ENCODE peak calls at places on chromosomes 3 and 15, in nine cellular contexts. J is GM20000; Z is PC-3; P is KBM-7; M is cortex of kidney; C is PC-9; R is progenitor cell of endocrine pancreas; H is stimulated activated CD4-positive, alpha-beta T cell treated with anti-CD3 and anti-CD28 coated beads, Interleukin-12 subunit alpha, Interleukin-12 subunit beta, amount 100 ng/mL, for 4 hours; X is occipital lobe. N is an unnamed sample.

GRCh38 chr15:70741677-70742293 is 21.6 kb downstream of the UACA start:
- DNase-seq in M (no peak), H (no peak), C (peak; percentile 80), Z (peak; percentile 77), J (no peak), X (no peak), R (no peak), P (peak; percentile 43), N (no peak)

GRCh38 chr3:108219336-108219735 is 2.9 kb downstream of the IFT57 start:
- DNase-seq in C (no peak), M (no peak), Z (no peak), H (no peak), R (no peak), J (peak; percentile 28), P (no peak), X (no peak), N (no peak)

GRCh38 chr3:14991818-14992612 is 44.6 kb downstream of the NR2C2 start:
- DNase-seq in X (no peak), Z (no peak), P (no peak), C (no peak), J (no peak), R (no peak), H (no peak), M (no peak), N (no peak)

GRCh38 chr3:183698760-183699159 is 1.2 kb downstream of the YEATS2 start:
- DNase-seq in H (no peak), C (no peak), R (no peak), M (no peak), P (peak; percentile 61), X (no peak), Z (peak; percentile 15), J (peak; percentile 44), N (no peak)

GRCh38 chr3:40450438-40450837 is 6.7 kb upstream of the RPL14 start:
- DNase-seq in Z (no peak), P (no peak), H (no peak), X (no peak), C (no peak), R (no peak), J (no peak), M (no peak), N (no peak)

GRCh38 chr15:69031013-69032001 is 16.8 kb downstream of the NOX5 start:
- DNase-seq in J (peak; percentile 52), X (no peak), R (peak; percentile 19), P (peak; percentile 54), Z (peak; percentile 50), M (no peak), H (peak; percentile 22), C (no peak), N (peak; percentile 20)

GRCh38 chr3:153287017-153287416 is 125.0 kb downstream of the RAP2B start:
- DNase-seq in R (no peak), P (no peak), X (no peak), Z (peak; percentile 36), C (no peak), H (no peak), M (no peak), J (no peak), N (no peak)

GRCh38 chr15:67196672-67197363 is 57.6 kb downstream of the AAGAB start:
- DNase-seq in X (no peak), Z (no peak), H (no peak), R (no peak), P (no peak), C (no peak), M (no peak), J (peak; percentile 9), N (no peak)

GRCh38 chr3:127384717-127385539 is 97.1 kb upstream of the PRR20G start:
- DNase-seq in Z (no peak), J (no peak), M (no peak), C (no peak), X (no peak), P (no peak), R (no peak), H (no peak), N (no peak)

GRCh38 chr15:31267161-31268107 is 59.2 kb upstream of the KLF13 start:
- DNase-seq in H (no peak), Z (no peak), C (no peak), J (no peak), R (no peak), X (no peak), M (no peak), P (no peak), N (no peak)

GRCh38 chr3:127182848-127183714 is 9.8 kb upstream of the PRR23E start:
- DNase-seq in R (peak; percentile 49), C (no peak), P (no peak), X (no peak), H (no peak), J (no peak), M (no peak), Z (peak; percentile 1), N (no peak)

GRCh38 chr3:57141719-57142118 is 23.4 kb downstream of the IL17RD start:
- DNase-seq in H (no peak), C (no peak), R (no peak), Z (no peak), P (no peak), M (no peak), J (no peak), X (no peak), N (no peak)